ENCODE peak calls at places on chromosomes 7 and 10, in seven cellular contexts. One of them, this sample, is unnamed.

GRCh38 chr10:112071596-112072133 is 111.9 kb downstream of the GPAM start:
- DNase-seq in LNCaP clone FGC: no peak
- DNase-seq in DND-41: no peak
- DNase-seq in activated T-cell treated with anti-CD3 and anti-CD28 coated beads, Interleukin-2, amount 50 U/mL, for 1 hour: no peak
- DNase-seq in GM12865: no peak
- DNase-seq in NCI-H1105: no peak
- DNase-seq in Panc1: no peak
- DNase-seq in this sample: no peak

GRCh38 chr10:75399461-75400162 is 2.0 kb downstream of the ZNF503 start:
- DNase-seq in LNCaP clone FGC: no peak
- DNase-seq in DND-41: no peak
- DNase-seq in activated T-cell treated with anti-CD3 and anti-CD28 coated beads, Interleukin-2, amount 50 U/mL, for 1 hour: peak
- DNase-seq in GM12865: peak
- DNase-seq in NCI-H1105: no peak
- DNase-seq in Panc1: no peak
- DNase-seq in this sample: peak

GRCh38 chr10:94093286-94093905 is 99.7 kb downstream of the PLCE1 start:
- DNase-seq in LNCaP clone FGC: no peak
- DNase-seq in DND-41: no peak
- DNase-seq in activated T-cell treated with anti-CD3 and anti-CD28 coated beads, Interleukin-2, amount 50 U/mL, for 1 hour: no peak
- DNase-seq in GM12865: no peak
- DNase-seq in NCI-H1105: no peak
- DNase-seq in Panc1: no peak
- DNase-seq in this sample: no peak

GRCh38 chr10:122054046-122055025 is 65.4 kb downstream of the TACC2 start:
- DNase-seq in LNCaP clone FGC: no peak
- DNase-seq in DND-41: no peak
- DNase-seq in activated T-cell treated with anti-CD3 and anti-CD28 coated beads, Interleukin-2, amount 50 U/mL, for 1 hour: no peak
- DNase-seq in GM12865: peak
- DNase-seq in NCI-H1105: no peak
- DNase-seq in Panc1: no peak
- DNase-seq in this sample: no peak

GRCh38 chr7:1638113-1638726 is 31.9 kb upstream of the ELFN1 start:
- DNase-seq in LNCaP clone FGC: no peak
- DNase-seq in DND-41: no peak
- DNase-seq in activated T-cell treated with anti-CD3 and anti-CD28 coated beads, Interleukin-2, amount 50 U/mL, for 1 hour: no peak
- DNase-seq in GM12865: no peak
- DNase-seq in NCI-H1105: no peak
- DNase-seq in Panc1: no peak
- DNase-seq in this sample: no peak

GRCh38 chr10:18140957-18141888 is 999 bp downstream of the CACNB2 start:
- DNase-seq in LNCaP clone FGC: no peak
- DNase-seq in DND-41: no peak
- DNase-seq in activated T-cell treated with anti-CD3 and anti-CD28 coated beads, Interleukin-2, amount 50 U/mL, for 1 hour: no peak
- DNase-seq in GM12865: no peak
- DNase-seq in NCI-H1105: no peak
- DNase-seq in Panc1: no peak
- DNase-seq in this sample: no peak

GRCh38 chr10:97795886-97796285 is 24.1 kb upstream of the SFRP5 start:
- DNase-seq in LNCaP clone FGC: no peak
- DNase-seq in DND-41: no peak
- DNase-seq in activated T-cell treated with anti-CD3 and anti-CD28 coated beads, Interleukin-2, amount 50 U/mL, for 1 hour: no peak
- DNase-seq in GM12865: no peak
- DNase-seq in NCI-H1105: no peak
- DNase-seq in Panc1: no peak
- DNase-seq in this sample: no peak

GRCh38 chr10:132422169-132422691 is 25.2 kb downstream of the PWWP2B start:
- DNase-seq in LNCaP clone FGC: no peak
- DNase-seq in DND-41: no peak
- DNase-seq in activated T-cell treated with anti-CD3 and anti-CD28 coated beads, Interleukin-2, amount 50 U/mL, for 1 hour: no peak
- DNase-seq in GM12865: no peak
- DNase-seq in NCI-H1105: peak
- DNase-seq in Panc1: no peak
- DNase-seq in this sample: peak

GRCh38 chr7:94639384-94639783 is 16.5 kb downstream of the SGCE start:
- DNase-seq in LNCaP clone FGC: no peak
- DNase-seq in DND-41: no peak
- DNase-seq in activated T-cell treated with anti-CD3 and anti-CD28 coated beads, Interleukin-2, amount 50 U/mL, for 1 hour: no peak
- DNase-seq in GM12865: no peak
- DNase-seq in NCI-H1105: no peak
- DNase-seq in Panc1: no peak
- DNase-seq in this sample: no peak

GRCh38 chr7:20576166-20576660 is 39.3 kb upstream of the ABCB5 start:
- DNase-seq in LNCaP clone FGC: no peak
- DNase-seq in DND-41: no peak
- DNase-seq in activated T-cell treated with anti-CD3 and anti-CD28 coated beads, Interleukin-2, amount 50 U/mL, for 1 hour: no peak
- DNase-seq in GM12865: no peak
- DNase-seq in NCI-H1105: no peak
- DNase-seq in Panc1: no peak
- DNase-seq in this sample: no peak

GRCh38 chr7:38318241-38318640 is 44.8 kb upstream of the TARP start:
- DNase-seq in LNCaP clone FGC: no peak
- DNase-seq in DND-41: no peak
- DNase-seq in activated T-cell treated with anti-CD3 and anti-CD28 coated beads, Interleukin-2, amount 50 U/mL, for 1 hour: no peak
- DNase-seq in GM12865: no peak
- DNase-seq in NCI-H1105: no peak
- DNase-seq in Panc1: no peak
- DNase-seq in this sample: no peak

GRCh38 chr10:133260895-133261725 is 15.6 kb downstream of the ADAM8 start:
- DNase-seq in LNCaP clone FGC: no peak
- DNase-seq in DND-41: no peak
- DNase-seq in activated T-cell treated with anti-CD3 and anti-CD28 coated beads, Interleukin-2, amount 50 U/mL, for 1 hour: peak
- DNase-seq in GM12865: peak
- DNase-seq in NCI-H1105: peak
- DNase-seq in Panc1: no peak
- DNase-seq in this sample: peak

GRCh38 chr10:118741994-118742393 is 12.8 kb downstream of the CACUL1 start:
- DNase-seq in LNCaP clone FGC: no peak
- DNase-seq in DND-41: no peak
- DNase-seq in activated T-cell treated with anti-CD3 and anti-CD28 coated beads, Interleukin-2, amount 50 U/mL, for 1 hour: no peak
- DNase-seq in GM12865: no peak
- DNase-seq in NCI-H1105: no peak
- DNase-seq in Panc1: no peak
- DNase-seq in this sample: no peak

GRCh38 chr7:33392143-33392542 is 262.8 kb downstream of the BBS9 start:
- DNase-seq in LNCaP clone FGC: no peak
- DNase-seq in DND-41: no peak
- DNase-seq in activated T-cell treated with anti-CD3 and anti-CD28 coated beads, Interleukin-2, amount 50 U/mL, for 1 hour: no peak
- DNase-seq in GM12865: no peak
- DNase-seq in NCI-H1105: peak
- DNase-seq in Panc1: no peak
- DNase-seq in this sample: no peak

GRCh38 chr7:140982508-140982907 is 32.2 kb downstream of the MRPS33 start:
- DNase-seq in LNCaP clone FGC: no peak
- DNase-seq in DND-41: no peak
- DNase-seq in activated T-cell treated with anti-CD3 and anti-CD28 coated beads, Interleukin-2, amount 50 U/mL, for 1 hour: no peak
- DNase-seq in GM12865: peak
- DNase-seq in NCI-H1105: no peak
- DNase-seq in Panc1: no peak
- DNase-seq in this sample: no peak

GRCh38 chr7:38831262-38831661 is 77.7 kb downstream of the VPS41 start:
- DNase-seq in LNCaP clone FGC: no peak
- DNase-seq in DND-41: no peak
- DNase-seq in activated T-cell treated with anti-CD3 and anti-CD28 coated beads, Interleukin-2, amount 50 U/mL, for 1 hour: no peak
- DNase-seq in GM12865: no peak
- DNase-seq in NCI-H1105: no peak
- DNase-seq in Panc1: no peak
- DNase-seq in this sample: no peak

GRCh38 chr7:133984023-133984422 is 143.1 kb upstream of the LRGUK start:
- DNase-seq in LNCaP clone FGC: no peak
- DNase-seq in DND-41: no peak
- DNase-seq in activated T-cell treated with anti-CD3 and anti-CD28 coated beads, Interleukin-2, amount 50 U/mL, for 1 hour: no peak
- DNase-seq in GM12865: no peak
- DNase-seq in NCI-H1105: peak
- DNase-seq in Panc1: no peak
- DNase-seq in this sample: no peak

GRCh38 chr10:43198682-43199005 is 60.4 kb downstream of the CSGALNACT2 start:
- DNase-seq in LNCaP clone FGC: no peak
- DNase-seq in DND-41: no peak
- DNase-seq in activated T-cell treated with anti-CD3 and anti-CD28 coated beads, Interleukin-2, amount 50 U/mL, for 1 hour: no peak
- DNase-seq in GM12865: no peak
- DNase-seq in NCI-H1105: no peak
- DNase-seq in Panc1: no peak
- DNase-seq in this sample: no peak

GRCh38 chr10:49053053-49053997 is 62.0 kb downstream of the VSTM4 start:
- DNase-seq in LNCaP clone FGC: peak
- DNase-seq in DND-41: peak
- DNase-seq in activated T-cell treated with anti-CD3 and anti-CD28 coated beads, Interleukin-2, amount 50 U/mL, for 1 hour: no peak
- DNase-seq in GM12865: peak
- DNase-seq in NCI-H1105: no peak
- DNase-seq in Panc1: no peak
- DNase-seq in this sample: peak

GRCh38 chr10:85993140-85993539 is 373.5 kb downstream of the GRID1 start:
- DNase-seq in LNCaP clone FGC: no peak
- DNase-seq in DND-41: no peak
- DNase-seq in activated T-cell treated with anti-CD3 and anti-CD28 coated beads, Interleukin-2, amount 50 U/mL, for 1 hour: no peak
- DNase-seq in GM12865: no peak
- DNase-seq in NCI-H1105: no peak
- DNase-seq in Panc1: no peak
- DNase-seq in this sample: no peak

GRCh38 chr10:28842321-28842720 is 165.0 kb downstream of the BAMBI start:
- DNase-seq in LNCaP clone FGC: no peak
- DNase-seq in DND-41: no peak
- DNase-seq in activated T-cell treated with anti-CD3 and anti-CD28 coated beads, Interleukin-2, amount 50 U/mL, for 1 hour: no peak
- DNase-seq in GM12865: no peak
- DNase-seq in NCI-H1105: no peak
- DNase-seq in Panc1: no peak
- DNase-seq in this sample: no peak

GRCh38 chr7:156684661-156685060 is 44.1 kb downstream of the RNF32 start:
- DNase-seq in LNCaP clone FGC: no peak
- DNase-seq in DND-41: no peak
- DNase-seq in activated T-cell treated with anti-CD3 and anti-CD28 coated beads, Interleukin-2, amount 50 U/mL, for 1 hour: no peak
- DNase-seq in GM12865: no peak
- DNase-seq in NCI-H1105: no peak
- DNase-seq in Panc1: no peak
- DNase-seq in this sample: no peak

GRCh38 chr10:132363921-132364593 is 32.1 kb downstream of the LRRC27 start:
- DNase-seq in LNCaP clone FGC: no peak
- DNase-seq in DND-41: no peak
- DNase-seq in activated T-cell treated with anti-CD3 and anti-CD28 coated beads, Interleukin-2, amount 50 U/mL, for 1 hour: peak
- DNase-seq in GM12865: peak
- DNase-seq in NCI-H1105: no peak
- DNase-seq in Panc1: no peak
- DNase-seq in this sample: peak

GRCh38 chr7:111855161-111855841 is 293.0 kb upstream of the IMMP2L start:
- DNase-seq in LNCaP clone FGC: peak
- DNase-seq in DND-41: peak
- DNase-seq in activated T-cell treated with anti-CD3 and anti-CD28 coated beads, Interleukin-2, amount 50 U/mL, for 1 hour: no peak
- DNase-seq in GM12865: peak
- DNase-seq in NCI-H1105: no peak
- DNase-seq in Panc1: peak
- DNase-seq in this sample: no peak

GRCh38 chr7:3109516-3109915 is 65.8 kb upstream of the CARD11 start:
- DNase-seq in LNCaP clone FGC: no peak
- DNase-seq in DND-41: no peak
- DNase-seq in activated T-cell treated with anti-CD3 and anti-CD28 coated beads, Interleukin-2, amount 50 U/mL, for 1 hour: no peak
- DNase-seq in GM12865: no peak
- DNase-seq in NCI-H1105: no peak
- DNase-seq in Panc1: no peak
- DNase-seq in this sample: no peak

GRCh38 chr7:99631311-99632109 is 14.8 kb downstream of the ZSCAN25 start:
- DNase-seq in LNCaP clone FGC: peak
- DNase-seq in DND-41: no peak
- DNase-seq in activated T-cell treated with anti-CD3 and anti-CD28 coated beads, Interleukin-2, amount 50 U/mL, for 1 hour: no peak
- DNase-seq in GM12865: no peak
- DNase-seq in NCI-H1105: no peak
- DNase-seq in Panc1: no peak
- DNase-seq in this sample: no peak

GRCh38 chr7:36304099-36304425 is 85.6 kb upstream of the ANLN start:
- DNase-seq in LNCaP clone FGC: no peak
- DNase-seq in DND-41: no peak
- DNase-seq in activated T-cell treated with anti-CD3 and anti-CD28 coated beads, Interleukin-2, amount 50 U/mL, for 1 hour: no peak
- DNase-seq in GM12865: no peak
- DNase-seq in NCI-H1105: no peak
- DNase-seq in Panc1: no peak
- DNase-seq in this sample: no peak

GRCh38 chr10:73076361-73077183 is 20.1 kb downstream of the P4HA1 start:
- DNase-seq in LNCaP clone FGC: peak
- DNase-seq in DND-41: no peak
- DNase-seq in activated T-cell treated with anti-CD3 and anti-CD28 coated beads, Interleukin-2, amount 50 U/mL, for 1 hour: no peak
- DNase-seq in GM12865: peak
- DNase-seq in NCI-H1105: no peak
- DNase-seq in Panc1: no peak
- DNase-seq in this sample: no peak

GRCh38 chr7:101172854-101173751 is 7.0 kb downstream of the NAT16 start:
- DNase-seq in LNCaP clone FGC: no peak
- DNase-seq in DND-41: no peak
- DNase-seq in activated T-cell treated with anti-CD3 and anti-CD28 coated beads, Interleukin-2, amount 50 U/mL, for 1 hour: peak
- DNase-seq in GM12865: no peak
- DNase-seq in NCI-H1105: peak
- DNase-seq in Panc1: no peak
- DNase-seq in this sample: no peak

GRCh38 chr7:139242741-139243281 is 11.8 kb downstream of the UBN2 start:
- DNase-seq in LNCaP clone FGC: peak
- DNase-seq in DND-41: no peak
- DNase-seq in activated T-cell treated with anti-CD3 and anti-CD28 coated beads, Interleukin-2, amount 50 U/mL, for 1 hour: no peak
- DNase-seq in GM12865: no peak
- DNase-seq in NCI-H1105: no peak
- DNase-seq in Panc1: peak
- DNase-seq in this sample: no peak

GRCh38 chr10:96017227-96017687 is 26.1 kb upstream of the CCNJ start:
- DNase-seq in LNCaP clone FGC: peak
- DNase-seq in DND-41: peak
- DNase-seq in activated T-cell treated with anti-CD3 and anti-CD28 coated beads, Interleukin-2, amount 50 U/mL, for 1 hour: peak
- DNase-seq in GM12865: peak
- DNase-seq in NCI-H1105: peak
- DNase-seq in Panc1: peak
- DNase-seq in this sample: no peak

GRCh38 chr10:86194684-86195083 is 171.9 kb downstream of the GRID1 start:
- DNase-seq in LNCaP clone FGC: no peak
- DNase-seq in DND-41: no peak
- DNase-seq in activated T-cell treated with anti-CD3 and anti-CD28 coated beads, Interleukin-2, amount 50 U/mL, for 1 hour: no peak
- DNase-seq in GM12865: no peak
- DNase-seq in NCI-H1105: no peak
- DNase-seq in Panc1: no peak
- DNase-seq in this sample: no peak

GRCh38 chr7:29017666-29018065 is 59.5 kb upstream of the TRIL start:
- DNase-seq in LNCaP clone FGC: no peak
- DNase-seq in DND-41: no peak
- DNase-seq in activated T-cell treated with anti-CD3 and anti-CD28 coated beads, Interleukin-2, amount 50 U/mL, for 1 hour: no peak
- DNase-seq in GM12865: no peak
- DNase-seq in NCI-H1105: peak
- DNase-seq in Panc1: no peak
- DNase-seq in this sample: no peak

GRCh38 chr7:150368884-150369739 is 490 bp downstream of the REPIN1 start:
- DNase-seq in LNCaP clone FGC: no peak
- DNase-seq in DND-41: peak
- DNase-seq in activated T-cell treated with anti-CD3 and anti-CD28 coated beads, Interleukin-2, amount 50 U/mL, for 1 hour: no peak
- DNase-seq in GM12865: peak
- DNase-seq in NCI-H1105: peak
- DNase-seq in Panc1: no peak
- DNase-seq in this sample: peak

GRCh38 chr10:120508393-120508792 is 51.4 kb downstream of the PLPP4 start:
- DNase-seq in LNCaP clone FGC: no peak
- DNase-seq in DND-41: peak
- DNase-seq in activated T-cell treated with anti-CD3 and anti-CD28 coated beads, Interleukin-2, amount 50 U/mL, for 1 hour: no peak
- DNase-seq in GM12865: no peak
- DNase-seq in NCI-H1105: no peak
- DNase-seq in Panc1: no peak
- DNase-seq in this sample: no peak

GRCh38 chr10:1651280-1651975 is 85.9 kb downstream of the ADARB2 start:
- DNase-seq in LNCaP clone FGC: no peak
- DNase-seq in DND-41: no peak
- DNase-seq in activated T-cell treated with anti-CD3 and anti-CD28 coated beads, Interleukin-2, amount 50 U/mL, for 1 hour: no peak
- DNase-seq in GM12865: no peak
- DNase-seq in NCI-H1105: no peak
- DNase-seq in Panc1: no peak
- DNase-seq in this sample: no peak